ENCODE peak calls at places on chromosomes 4 and X, in ten cellular contexts. One of them, this sample, is unnamed.

GRCh38 chrX:30513284-30513683 is 64.3 kb downstream of the TASL start:
- DNase-seq in cardiac muscle cell: peak
- DNase-seq in GM12865: peak
- DNase-seq in mesenchymal stem cell: peak
- DNase-seq in AG04450: no peak
- DNase-seq in psoas muscle: no peak
- DNase-seq in substantia nigra: no peak
- DNase-seq in BJ: no peak
- DNase-seq in H54: no peak
- DNase-seq in GM12878: no peak
- DNase-seq in this sample: no peak

GRCh38 chrX:150365051-150365952 is 2.2 kb downstream of the MAMLD1 start:
- DNase-seq in GM12878: no peak
- DNase-seq in mesenchymal stem cell: peak
- DNase-seq in GM12865: no peak
- DNase-seq in H54: no peak
- DNase-seq in psoas muscle: peak
- DNase-seq in AG04450: no peak
- DNase-seq in substantia nigra: peak
- DNase-seq in cardiac muscle cell: peak
- DNase-seq in BJ: no peak
- DNase-seq in this sample: peak

GRCh38 chrX:154022716-154023115 is 3.0 kb upstream of the IRAK1 start:
- DNase-seq in GM12878: no peak
- DNase-seq in GM12865: no peak
- DNase-seq in psoas muscle: peak
- DNase-seq in H54: no peak
- DNase-seq in cardiac muscle cell: no peak
- DNase-seq in AG04450: no peak
- DNase-seq in substantia nigra: no peak
- DNase-seq in BJ: no peak
- DNase-seq in mesenchymal stem cell: no peak
- DNase-seq in this sample: no peak

GRCh38 chr4:151948351-151949016 is 187.7 kb upstream of the GATB start:
- DNase-seq in GM12878: no peak
- DNase-seq in mesenchymal stem cell: no peak
- DNase-seq in substantia nigra: no peak
- DNase-seq in cardiac muscle cell: no peak
- DNase-seq in psoas muscle: no peak
- DNase-seq in AG04450: no peak
- DNase-seq in BJ: peak
- DNase-seq in H54: no peak
- DNase-seq in GM12865: no peak
- DNase-seq in this sample: peak

GRCh38 chrX:46140272-46140671 is 404.9 kb downstream of the ZNF674 start:
- DNase-seq in H54: no peak
- DNase-seq in psoas muscle: no peak
- DNase-seq in AG04450: no peak
- DNase-seq in BJ: no peak
- DNase-seq in mesenchymal stem cell: no peak
- DNase-seq in cardiac muscle cell: peak
- DNase-seq in GM12865: no peak
- DNase-seq in substantia nigra: no peak
- DNase-seq in GM12878: no peak
- DNase-seq in this sample: no peak

GRCh38 chr4:189656551-189657165 is 284.0 kb upstream of the FRG1 start:
- DNase-seq in cardiac muscle cell: no peak
- DNase-seq in psoas muscle: no peak
- DNase-seq in AG04450: no peak
- DNase-seq in GM12865: no peak
- DNase-seq in H54: no peak
- DNase-seq in BJ: no peak
- DNase-seq in substantia nigra: no peak
- DNase-seq in GM12878: no peak
- DNase-seq in mesenchymal stem cell: peak
- DNase-seq in this sample: no peak

GRCh38 chr4:54082168-54082567 is 17.8 kb upstream of the CHIC2 start:
- DNase-seq in mesenchymal stem cell: peak
- DNase-seq in H54: no peak
- DNase-seq in AG04450: peak
- DNase-seq in GM12878: no peak
- DNase-seq in cardiac muscle cell: peak
- DNase-seq in GM12865: no peak
- DNase-seq in BJ: peak
- DNase-seq in psoas muscle: no peak
- DNase-seq in substantia nigra: no peak
- DNase-seq in this sample: peak

GRCh38 chrX:10401239-10401638 is 219.1 kb downstream of the MID1 start:
- DNase-seq in GM12878: no peak
- DNase-seq in AG04450: no peak
- DNase-seq in H54: no peak
- DNase-seq in mesenchymal stem cell: no peak
- DNase-seq in psoas muscle: no peak
- DNase-seq in substantia nigra: no peak
- DNase-seq in cardiac muscle cell: no peak
- DNase-seq in GM12865: peak
- DNase-seq in BJ: no peak
- DNase-seq in this sample: no peak

GRCh38 chr4:24089831-24090531 is 200.1 kb upstream of the PPARGC1A start:
- DNase-seq in BJ: no peak
- DNase-seq in cardiac muscle cell: no peak
- DNase-seq in GM12865: no peak
- DNase-seq in substantia nigra: no peak
- DNase-seq in mesenchymal stem cell: peak
- DNase-seq in psoas muscle: no peak
- DNase-seq in H54: no peak
- DNase-seq in GM12878: no peak
- DNase-seq in AG04450: peak
- DNase-seq in this sample: peak

GRCh38 chrX:55710701-55711100 is 6.8 kb upstream of the RRAGB start:
- DNase-seq in mesenchymal stem cell: peak
- DNase-seq in psoas muscle: no peak
- DNase-seq in substantia nigra: no peak
- DNase-seq in GM12878: no peak
- DNase-seq in cardiac muscle cell: peak
- DNase-seq in BJ: no peak
- DNase-seq in H54: no peak
- DNase-seq in AG04450: no peak
- DNase-seq in GM12865: no peak
- DNase-seq in this sample: peak

GRCh38 chr4:81965911-81966310 is 407.9 kb downstream of the HNRNPD start:
- DNase-seq in AG04450: no peak
- DNase-seq in GM12865: peak
- DNase-seq in substantia nigra: no peak
- DNase-seq in psoas muscle: no peak
- DNase-seq in mesenchymal stem cell: no peak
- DNase-seq in GM12878: no peak
- DNase-seq in cardiac muscle cell: no peak
- DNase-seq in H54: no peak
- DNase-seq in BJ: no peak
- DNase-seq in this sample: no peak

GRCh38 chr4:37742149-37742548 is 56.0 kb upstream of the RELL1 start:
- DNase-seq in GM12865: no peak
- DNase-seq in cardiac muscle cell: no peak
- DNase-seq in BJ: no peak
- DNase-seq in H54: peak
- DNase-seq in substantia nigra: no peak
- DNase-seq in AG04450: no peak
- DNase-seq in psoas muscle: no peak
- DNase-seq in mesenchymal stem cell: no peak
- DNase-seq in GM12878: no peak
- DNase-seq in this sample: peak